ENCODE peak calls at places on chromosome 5, in five cellular contexts. One of them, this sample, is unnamed.

GRCh38 chr5:124760608-124761390 is 14.4 kb upstream of the ZNF608 start:
- DNase-seq in tibial nerve: no peak
- DNase-seq in ovary: no peak
- DNase-seq in stomach: no peak
- DNase-seq in heart left ventricle: no peak
- DNase-seq in this sample: no peak

GRCh38 chr5:37133939-37134338 is 115.2 kb downstream of the CPLANE1 start:
- DNase-seq in tibial nerve: no peak
- DNase-seq in ovary: no peak
- DNase-seq in stomach: no peak
- DNase-seq in heart left ventricle: no peak
- DNase-seq in this sample: no peak

GRCh38 chr5:31987985-31988710 is 186.0 kb downstream of the GOLPH3 start:
- DNase-seq in tibial nerve: no peak
- DNase-seq in ovary: no peak
- DNase-seq in stomach: no peak
- DNase-seq in heart left ventricle: no peak
- DNase-seq in this sample: no peak

GRCh38 chr5:92758552-92758951 is 822.5 kb downstream of the NR2F1-AS1 start:
- DNase-seq in tibial nerve: no peak
- DNase-seq in ovary: no peak
- DNase-seq in stomach: no peak
- DNase-seq in heart left ventricle: no peak
- DNase-seq in this sample: no peak

GRCh38 chr5:166907314-166907713 is 1384.1 kb upstream of the WWC1 start:
- DNase-seq in tibial nerve: no peak
- DNase-seq in ovary: no peak
- DNase-seq in stomach: no peak
- DNase-seq in heart left ventricle: no peak
- DNase-seq in this sample: no peak

GRCh38 chr5:97231025-97231636 is 48.1 kb upstream of the RIOK2 start:
- DNase-seq in tibial nerve: no peak
- DNase-seq in ovary: no peak
- DNase-seq in stomach: no peak
- DNase-seq in heart left ventricle: no peak
- DNase-seq in this sample: peak; percentile 64

GRCh38 chr5:150505041-150505511 is 2.9 kb upstream of the NDST1 start:
- DNase-seq in tibial nerve: no peak
- DNase-seq in ovary: no peak
- DNase-seq in stomach: no peak
- DNase-seq in heart left ventricle: no peak
- DNase-seq in this sample: no peak

GRCh38 chr5:172666251-172666650 is 25.2 kb downstream of the NEURL1B start:
- DNase-seq in tibial nerve: no peak
- DNase-seq in ovary: no peak
- DNase-seq in stomach: no peak
- DNase-seq in heart left ventricle: no peak
- DNase-seq in this sample: peak; percentile 63

GRCh38 chr5:51860532-51861018 is 477.3 kb downstream of the ISL1 start:
- DNase-seq in tibial nerve: no peak
- DNase-seq in ovary: no peak
- DNase-seq in stomach: no peak
- DNase-seq in heart left ventricle: no peak
- DNase-seq in this sample: no peak

GRCh38 chr5:40962207-40962955 is 53.1 kb downstream of the C7 start:
- DNase-seq in tibial nerve: no peak
- DNase-seq in ovary: no peak
- DNase-seq in stomach: no peak
- DNase-seq in heart left ventricle: no peak
- DNase-seq in this sample: no peak

GRCh38 chr5:7585807-7586206 is 189.9 kb downstream of the ADCY2 start:
- DNase-seq in tibial nerve: no peak
- DNase-seq in ovary: no peak
- DNase-seq in stomach: no peak
- DNase-seq in heart left ventricle: no peak
- DNase-seq in this sample: no peak

GRCh38 chr5:79619849-79620248 is 7.6 kb downstream of the TENT2 start:
- DNase-seq in tibial nerve: no peak
- DNase-seq in ovary: no peak
- DNase-seq in stomach: no peak
- DNase-seq in heart left ventricle: no peak
- DNase-seq in this sample: no peak

GRCh38 chr5:79617539-79617938 is 5.3 kb downstream of the TENT2 start:
- DNase-seq in tibial nerve: no peak
- DNase-seq in ovary: no peak
- DNase-seq in stomach: no peak
- DNase-seq in heart left ventricle: no peak
- DNase-seq in this sample: no peak

GRCh38 chr5:79621056-79621455 is 8.8 kb downstream of the TENT2 start:
- DNase-seq in tibial nerve: no peak
- DNase-seq in ovary: no peak
- DNase-seq in stomach: no peak
- DNase-seq in heart left ventricle: no peak
- DNase-seq in this sample: no peak
- H3K27ac ChIP-seq in tibial nerve: no peak overlapping the region
- H3K27ac ChIP-seq in ovary: no peak overlapping the region
- H3K27ac ChIP-seq in stomach: no peak overlapping the region
- H3K27ac ChIP-seq in heart left ventricle: no peak overlapping the region
- H3K27ac ChIP-seq in this sample: no peak overlapping the region

GRCh38 chr5:90645024-90645610 is 86.5 kb downstream of the ADGRV1 start:
- DNase-seq in tibial nerve: no peak
- DNase-seq in ovary: no peak
- DNase-seq in stomach: no peak
- DNase-seq in heart left ventricle: no peak
- DNase-seq in this sample: no peak

GRCh38 chr5:90640484-90641059 is 82.0 kb downstream of the ADGRV1 start:
- DNase-seq in tibial nerve: no peak
- DNase-seq in ovary: no peak
- DNase-seq in stomach: no peak
- DNase-seq in heart left ventricle: no peak
- DNase-seq in this sample: no peak

GRCh38 chr5:90641528-90641927 is 82.9 kb downstream of the ADGRV1 start:
- DNase-seq in tibial nerve: no peak
- DNase-seq in ovary: no peak
- DNase-seq in stomach: no peak
- DNase-seq in heart left ventricle: no peak
- DNase-seq in this sample: no peak

GRCh38 chr5:90644132-90644531 is 85.5 kb downstream of the ADGRV1 start:
- DNase-seq in tibial nerve: no peak
- DNase-seq in ovary: no peak
- DNase-seq in stomach: no peak
- DNase-seq in heart left ventricle: no peak
- DNase-seq in this sample: no peak

DNA sequence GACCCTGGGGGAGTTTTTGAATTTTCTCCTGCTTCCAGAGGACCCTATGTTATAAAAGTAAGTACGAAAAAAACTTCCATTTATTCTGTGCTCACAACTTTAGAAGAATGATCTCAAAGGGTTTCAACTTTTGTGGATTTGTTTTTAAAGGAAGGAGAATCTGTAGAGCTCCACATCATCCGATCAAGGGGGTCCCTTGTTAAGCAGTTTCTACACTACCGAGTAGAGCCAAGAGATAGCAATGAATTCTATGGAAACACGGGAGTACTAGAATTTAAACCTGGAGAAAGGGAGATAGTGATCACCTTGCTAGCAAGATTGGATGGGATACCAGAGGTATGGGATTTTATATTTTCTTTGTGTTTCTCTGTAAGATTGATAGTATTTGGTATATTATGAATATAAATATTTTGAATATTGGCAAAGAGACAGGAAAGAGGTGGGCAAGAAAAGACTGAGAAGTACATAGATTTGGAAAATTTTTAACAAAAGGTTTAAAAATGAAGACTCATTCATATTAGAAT is 84.2 kb downstream of the ADGRV1 start:
- DNase-seq in tibial nerve: no peak
- DNase-seq in ovary: no peak
- DNase-seq in stomach: no peak
- DNase-seq in heart left ventricle: no peak
- DNase-seq in this sample: no peak
- H3K4me1 ChIP-seq in tibial nerve: no peaks in the 10 kb centered on the region
- H3K4me1 ChIP-seq in ovary: no peaks in the 10 kb centered on the region
- H3K4me1 ChIP-seq in stomach: peaks cover 6% of the 10 kb centered on the region
- H3K4me1 ChIP-seq in heart left ventricle: no peaks in the 10 kb centered on the region
- H3K4me1 ChIP-seq in this sample: no peaks in the 10 kb centered on the region

DNA sequence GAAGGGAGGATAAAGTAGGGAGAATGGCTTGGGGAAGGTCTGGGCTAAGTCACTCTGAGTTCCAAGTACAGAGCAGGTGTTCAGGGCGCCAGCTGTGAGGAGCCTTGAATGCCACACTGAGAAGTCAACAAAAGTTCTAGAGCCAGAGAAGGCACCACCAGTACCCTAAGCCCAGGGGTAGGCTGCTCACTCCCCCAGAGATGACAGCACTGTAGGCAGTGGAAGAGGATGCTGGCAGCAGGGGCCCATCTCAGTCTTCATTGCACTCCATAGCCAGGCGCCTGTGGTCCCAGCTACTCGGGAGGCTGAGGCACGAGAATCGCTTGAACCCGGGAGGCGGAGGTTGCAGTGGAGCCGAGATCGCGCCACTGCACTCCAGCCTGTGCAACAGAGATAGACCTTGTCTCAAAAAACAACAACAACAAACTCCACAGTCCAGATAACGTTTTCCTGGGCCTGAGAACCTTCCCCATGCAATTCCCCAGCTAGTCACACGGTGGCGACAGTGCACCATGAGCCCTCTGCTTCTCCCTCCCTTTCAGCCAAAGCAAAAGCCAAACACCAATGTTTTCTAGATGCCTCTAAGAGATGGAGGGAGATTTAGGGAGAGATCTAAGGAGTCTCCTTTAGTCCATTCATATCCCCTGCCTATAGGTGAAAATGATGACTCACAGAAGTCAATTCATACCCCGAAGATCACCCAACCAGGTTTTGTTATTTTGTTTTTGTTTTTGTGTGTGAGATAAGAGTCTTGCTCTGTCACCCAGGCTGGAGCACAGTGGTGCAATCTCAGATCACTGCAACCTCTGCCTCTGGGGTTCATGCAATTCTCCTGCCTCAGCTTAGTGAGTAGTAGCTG is 19.8 kb upstream of the NSD1 start:
- DNase-seq in tibial nerve: peak; percentile 80
- DNase-seq in ovary: peak; percentile 85
- DNase-seq in stomach: peak; percentile 81
- DNase-seq in heart left ventricle: peak; percentile 77
- DNase-seq in this sample: peak; percentile 86
- TF ChIP-seq POLR2A in tibial nerve: no peak
- TF ChIP-seq POLR2A in ovary: no peak
- TF ChIP-seq POLR2A in stomach: no peak
- TF ChIP-seq POLR2A in heart left ventricle: no peak
- TF ChIP-seq POLR2A in this sample: no peak

GRCh38 chr5:100905259-100905914 is 2.3 kb upstream of the ST8SIA4 start:
- DNase-seq in tibial nerve: no peak
- DNase-seq in ovary: no peak
- DNase-seq in stomach: no peak
- DNase-seq in heart left ventricle: no peak
- DNase-seq in this sample: no peak
- H3K27ac ChIP-seq in tibial nerve: no peak overlapping the region
- H3K27ac ChIP-seq in ovary: no peak overlapping the region
- H3K27ac ChIP-seq in stomach: no peak overlapping the region
- H3K27ac ChIP-seq in heart left ventricle: peak overlapping the region; percentile 85
- H3K27ac ChIP-seq in this sample: no peak overlapping the region

This sample was measured in sigmoid colon.